ENCODE peak calls at places on chromosomes 11 and 22, in eight cellular contexts. K, Y, L, E, R, S, V and W are unnamed samples.

GRCh38 chr22:30210235-30210831 is 36.2 kb downstream of the LIF start:
- DNase-seq in E (no peak), S (no peak), R (no peak), V (no peak), L (peak), K (peak), Y (peak), W (no peak)

GRCh38 chr22:48968201-48968959 is 859.3 kb downstream of the BRD1 start:
- DNase-seq in S (no peak), E (no peak), L (peak), R (no peak), K (peak), V (no peak), Y (peak), W (no peak)

GRCh38 chr22:26162961-26163360 is 6.3 kb upstream of the SEZ6L start:
- DNase-seq in L (no peak), K (no peak), R (no peak), E (no peak), S (no peak), Y (no peak), V (no peak), W (no peak)

GRCh38 chr22:39364646-39365405 is 15.0 kb downstream of the SYNGR1 start:
- DNase-seq in K (no peak), L (no peak), E (no peak), R (peak), S (peak), Y (no peak), V (no peak), W (no peak)

GRCh38 chr22:27682438-27682837 is 119.1 kb downstream of the MN1 start:
- DNase-seq in L (no peak), R (peak), Y (peak), V (no peak), E (no peak), K (no peak), S (no peak), W (no peak)

GRCh38 chr22:49590381-49590780 is 237.3 kb downstream of the BRD1 start:
- DNase-seq in L (no peak), Y (no peak), V (no peak), S (no peak), K (no peak), R (no peak), E (no peak), W (no peak)

GRCh38 chr22:36288571-36289405 is 35.9 kb downstream of the APOL1 start:
- DNase-seq in K (no peak), Y (no peak), R (no peak), L (no peak), E (no peak), S (no peak), V (no peak), W (no peak)

GRCh38 chr22:47595122-47595521 is 832.7 kb downstream of the TBC1D22A start:
- DNase-seq in V (no peak), K (no peak), E (no peak), R (no peak), Y (no peak), S (no peak), L (no peak), W (no peak)

GRCh38 chr11:65918211-65919150 is at the start of gene C11orf68:
- DNase-seq in E (no peak), R (peak), Y (no peak), L (peak), V (peak), K (no peak), S (no peak), W (no peak)

GRCh38 chr11:27723685-27724084 is 23.4 kb upstream of the BDNF start:
- DNase-seq in S (no peak), R (no peak), K (no peak), E (no peak), Y (no peak), L (no peak), V (no peak), W (no peak)

GRCh38 chr11:9802291-9802861 is 138.5 kb downstream of the SWAP70 start:
- DNase-seq in E (no peak), S (peak), L (peak), V (no peak), K (no peak), R (peak), Y (no peak), W (peak)

GRCh38 chr11:70883973-70884688 is 368.2 kb downstream of the SHANK2 start:
- DNase-seq in E (no peak), R (peak), L (no peak), V (no peak), S (peak), Y (no peak), K (no peak), W (no peak)

DNA sequence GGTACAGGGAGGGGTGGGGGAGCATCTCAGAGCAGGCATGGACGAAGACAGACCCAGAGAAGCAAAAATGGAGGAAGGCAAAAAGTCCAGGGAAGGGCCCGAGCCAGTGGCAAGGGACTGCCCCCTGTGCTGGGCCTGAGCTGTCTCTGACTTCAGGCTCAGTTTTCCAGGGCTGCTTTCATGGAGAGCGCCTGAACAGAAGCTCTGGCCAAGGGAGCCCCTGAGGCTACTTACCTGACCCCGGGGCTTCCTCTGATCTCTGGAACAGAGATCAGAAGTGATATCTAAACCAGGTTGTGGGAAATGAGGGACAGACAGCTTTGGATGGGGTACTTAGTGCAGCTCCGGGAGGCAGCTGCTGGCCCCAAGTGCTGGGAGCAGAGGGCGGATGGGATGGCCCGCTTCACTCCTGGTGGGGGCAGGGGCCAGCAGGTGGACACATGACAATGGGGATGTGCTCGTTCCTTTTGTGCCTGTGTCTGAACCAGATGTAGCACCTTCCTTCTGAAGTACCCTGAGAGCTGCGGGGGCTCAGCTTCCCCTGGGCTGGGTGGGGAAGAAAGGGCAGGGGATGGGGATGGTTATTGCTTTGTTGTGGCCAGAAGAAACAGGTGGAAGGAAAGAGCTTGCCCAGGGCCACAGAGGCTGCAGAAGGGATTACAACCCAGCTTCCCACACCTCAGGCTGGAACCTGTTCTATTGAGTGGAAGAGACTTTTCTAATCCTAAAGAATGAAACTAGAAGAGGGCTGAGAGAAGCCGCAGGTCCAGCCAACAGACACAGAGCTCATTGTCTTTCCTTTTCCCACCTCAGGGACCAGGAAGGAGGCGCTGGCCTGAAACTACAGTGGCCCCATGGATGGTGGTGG is 5.7 kb downstream of the LRRC10B start:
- DNase-seq in L (no peak), V (no peak), Y (peak), R (no peak), E (no peak), K (no peak), S (no peak), W (no peak)
- H3K9ac ChIP-seq in L (no peak), V (no peak), Y (no peak), R (no peak), E (no peak), K (no peak), S (no peak), W (no peak)

GRCh38 chr11:119335091-119335654 is 846 bp downstream of the RNF26 start:
- DNase-seq in K (no peak), S (no peak), E (no peak), Y (no peak), R (no peak), V (no peak), L (no peak), W (no peak)
- H3K9ac ChIP-seq in K (peak), S (peak), E (peak), Y (peak), R (peak), V (peak), L (peak), W (peak)

GRCh38 chr11:111298466-111299110 is at the start of gene POU2AF3:
- DNase-seq in E (no peak), V (no peak), Y (no peak), R (peak), S (no peak), K (no peak), L (peak), W (no peak)
- H3K9ac ChIP-seq in E (peak), V (no peak), Y (peak), R (peak), S (peak), K (no peak), L (peak), W (no peak)

DNA sequence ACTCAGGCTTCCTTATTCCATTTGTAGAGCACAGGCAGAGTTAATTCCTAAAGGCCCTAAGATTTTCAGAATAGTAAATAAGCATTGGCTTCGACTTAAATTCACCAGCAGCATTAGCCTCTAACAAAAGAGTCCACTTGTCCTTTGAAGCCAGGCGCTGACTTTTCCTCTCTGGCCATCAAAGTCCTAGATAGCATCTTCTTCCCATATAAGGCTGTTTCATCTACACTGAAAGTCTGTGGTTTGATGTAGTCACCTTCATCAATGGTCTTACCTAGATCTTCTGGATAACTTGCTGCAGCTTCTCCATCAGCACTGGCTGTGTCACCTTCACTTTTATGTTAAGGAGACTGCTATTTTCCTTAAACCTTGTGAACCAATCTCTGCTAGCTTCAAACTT is 118.3 kb upstream of the SOX6 start:
- DNase-seq in E (no peak), L (no peak), S (no peak), Y (no peak), R (no peak), V (no peak), K (no peak), W (no peak)
- H3K9ac ChIP-seq in E (no peak), L (no peak), S (no peak), Y (no peak), R (no peak), V (no peak), K (no peak), W (no peak)

GRCh38 chr11:24859801-24860300 is 363.0 kb downstream of the LUZP2 start:
- DNase-seq in V (no peak), Y (no peak), L (no peak), E (no peak), S (no peak), K (no peak), R (no peak), W (no peak)
- H3K9ac ChIP-seq in V (no peak), Y (no peak), L (no peak), E (no peak), S (no peak), K (no peak), R (no peak), W (no peak)

GRCh38 chr11:113242060-113242459 is 72.3 kb upstream of the TTC12 start:
- DNase-seq in R (no peak), K (no peak), E (no peak), L (no peak), Y (no peak), S (no peak), V (no peak), W (no peak)

GRCh38 chr11:113241190-113242051 is 73.0 kb upstream of the TTC12 start:
- DNase-seq in V (no peak), K (no peak), R (peak), L (peak), Y (no peak), E (no peak), S (peak), W (no peak)

GRCh38 chr11:113245216-113245615 is 69.2 kb upstream of the TTC12 start:
- DNase-seq in L (no peak), Y (no peak), V (no peak), K (no peak), R (no peak), E (no peak), S (no peak), W (no peak)

GRCh38 chr11:113240790-113241189 is 73.6 kb upstream of the TTC12 start:
- DNase-seq in V (no peak), K (no peak), E (no peak), L (peak), Y (no peak), S (no peak), R (no peak), W (no peak)

DNA sequence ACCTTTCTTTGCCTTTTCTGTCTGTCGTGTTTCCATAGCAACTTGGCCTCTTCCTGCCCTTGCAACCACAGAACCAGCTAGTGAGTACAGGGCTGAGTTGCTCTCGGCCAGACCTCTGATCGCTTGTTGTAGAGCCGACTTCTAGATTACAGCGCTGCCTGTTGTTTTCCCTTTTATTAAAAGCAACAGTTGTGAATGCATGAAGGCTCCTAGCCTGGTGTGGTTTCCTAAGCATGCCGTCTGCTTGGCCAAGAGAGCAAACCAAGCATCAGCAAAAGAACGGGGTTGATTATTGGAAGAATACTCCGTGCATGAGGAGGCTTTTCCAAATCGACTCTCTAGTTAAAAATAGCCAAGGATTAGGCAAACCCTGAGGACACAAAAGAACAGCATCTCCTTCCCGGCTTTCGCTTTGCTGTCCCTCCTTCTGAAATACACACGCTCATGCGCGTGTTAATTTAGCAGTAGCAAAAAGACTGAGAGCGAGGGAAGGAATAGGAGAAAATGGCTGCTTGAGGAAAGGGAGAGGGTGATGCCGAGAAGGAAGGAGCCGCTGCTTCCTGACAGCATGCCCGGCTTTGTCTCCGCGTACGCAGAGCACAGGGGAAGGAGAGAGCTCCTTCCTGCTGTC is 71.5 kb upstream of the TTC12 start:
- DNase-seq in V (no peak), S (peak), L (peak), Y (peak), E (no peak), R (peak), K (no peak), W (no peak)
- H3K9ac ChIP-seq in V (no peak), S (peak), L (no peak), Y (no peak), E (no peak), R (peak), K (no peak), W (no peak)

GRCh38 chr11:126480410-126481302 is 125.2 kb downstream of the ST3GAL4 start:
- DNase-seq in R (peak), L (peak), Y (peak), E (peak), V (peak), K (peak), S (peak), W (no peak)

GRCh38 chr11:126479178-126479930 is 123.9 kb downstream of the ST3GAL4 start:
- DNase-seq in E (no peak), K (no peak), S (no peak), L (no peak), R (no peak), Y (no peak), V (no peak), W (no peak)

GRCh38 chr11:126481303-126481680 is 125.8 kb downstream of the ST3GAL4 start:
- DNase-seq in L (no peak), R (no peak), V (no peak), E (no peak), S (no peak), Y (no peak), K (no peak), W (no peak)

GRCh38 chr11:126478466-126478865 is 123.0 kb downstream of the ST3GAL4 start:
- DNase-seq in S (no peak), L (no peak), Y (no peak), R (no peak), V (no peak), E (no peak), K (no peak), W (no peak)

DNA sequence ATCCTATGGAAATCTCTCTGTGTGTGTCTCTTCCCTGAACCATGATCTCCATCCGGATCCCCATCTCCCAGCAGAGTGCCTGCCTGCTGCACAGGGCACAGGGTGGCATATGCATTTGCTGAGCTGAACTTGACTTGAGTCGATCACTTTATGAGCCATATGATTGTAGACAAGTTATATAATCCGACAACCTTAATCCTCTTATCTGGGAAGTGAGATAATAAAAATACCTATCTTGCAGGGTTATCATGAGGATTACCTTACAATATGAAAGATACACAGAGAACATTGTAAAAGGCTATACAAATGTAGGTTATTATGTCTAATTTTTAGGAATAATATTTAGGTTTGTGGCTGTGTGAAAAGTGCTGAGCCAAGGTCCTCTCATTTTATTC is 124.5 kb downstream of the ST3GAL4 start:
- DNase-seq in S (no peak), E (no peak), Y (no peak), L (no peak), V (no peak), K (no peak), R (no peak), W (no peak)
- H3K9ac ChIP-seq in S (peak), E (no peak), Y (no peak), L (no peak), V (no peak), K (no peak), R (peak), W (peak)

GRCh38 chr11:30876656-30877371 is 290.7 kb upstream of the MPPED2 start:
- DNase-seq in V (peak), L (peak), R (peak), S (no peak), Y (no peak), K (no peak), E (no peak), W (no peak)

GRCh38 chr11:30876228-30876627 is 290.1 kb upstream of the MPPED2 start:
- DNase-seq in R (no peak), Y (no peak), E (no peak), L (no peak), S (no peak), K (no peak), V (no peak), W (no peak)

GRCh38 chr11:30878400-30878799 is 292.2 kb upstream of the MPPED2 start:
- DNase-seq in R (no peak), V (no peak), L (no peak), E (no peak), S (no peak), Y (no peak), K (no peak), W (no peak)

GRCh38 chr11:30873924-30874323 is 287.8 kb upstream of the MPPED2 start:
- DNase-seq in E (no peak), V (no peak), S (no peak), K (no peak), L (no peak), R (no peak), Y (peak), W (no peak)

GRCh38 chr11:30879322-30880020 is 293.3 kb upstream of the MPPED2 start:
- DNase-seq in V (peak), Y (no peak), E (no peak), S (no peak), L (no peak), R (no peak), K (no peak), W (no peak)
- H3K9ac ChIP-seq in V (peak), Y (no peak), E (no peak), S (no peak), L (no peak), R (no peak), K (no peak), W (no peak)